ENCODE peak calls at places on chromosomes 2 and 18, in six cellular contexts. D is AG10803, L is A549, M is epithelial cell of esophagus, F is foreskin fibroblast, X is tibial artery. R is an unnamed sample.

GRCh38 chr2:189982777-189983394 is 79.6 kb downstream of the MSTN start:
- DNase-seq in D (no peak), L (peak; percentile 8), M (peak; percentile 3), F (peak; percentile 6), X (no peak), R (no peak)

GRCh38 chr2:132984731-132985130 is 314.7 kb upstream of the LYPD1 start:
- DNase-seq in D (no peak), L (no peak), M (no peak), F (no peak), X (no peak), R (no peak)

GRCh38 chr18:69402219-69402989 is 1.7 kb downstream of the DOK6 start:
- DNase-seq in D (no peak), L (no peak), M (no peak), F (peak; percentile 8), X (no peak), R (no peak)

GRCh38 chr18:9494778-9495302 is 19.5 kb downstream of the RALBP1 start:
- DNase-seq in D (no peak), L (no peak), M (no peak), F (no peak), X (no peak), R (no peak)

GRCh38 chr18:44747157-44747556 is 66.5 kb downstream of the SETBP1 start:
- DNase-seq in D (no peak), L (no peak), M (no peak), F (no peak), X (no peak), R (no peak)

GRCh38 chr18:58785171-58785805 is 79.4 kb upstream of the ZNF532 start:
- DNase-seq in D (peak; percentile 87), L (peak; percentile 61), M (peak; percentile 99), F (peak; percentile 87), X (no peak), R (no peak)

GRCh38 chr2:205885492-205886099 is 200.4 kb downstream of the INO80D start:
- DNase-seq in D (peak; percentile 76), L (peak; percentile 64), M (peak; percentile 76), F (peak; percentile 83), X (peak; percentile 79), R (peak; percentile 48)

GRCh38 chr18:39863916-39864315 is 2091.1 kb upstream of the PIK3C3 start:
- DNase-seq in D (no peak), L (no peak), M (no peak), F (no peak), X (no peak), R (no peak)

GRCh38 chr2:135985826-135986393 is 484 bp upstream of the DARS1 start:
- DNase-seq in D (no peak), L (peak; percentile 12), M (no peak), F (no peak), X (no peak), R (no peak)

GRCh38 chr2:159290289-159290907 is 3.9 kb upstream of the WDSUB1 start:
- DNase-seq in D (peak; percentile 92), L (peak; percentile 38), M (peak; percentile 93), F (peak; percentile 96), X (no peak), R (no peak)

GRCh38 chr2:178331474-178332431 is 119.2 kb downstream of the PRKRA start:
- DNase-seq in D (peak; percentile 3), L (no peak), M (peak; percentile 96), F (no peak), X (no peak), R (no peak)

GRCh38 chr2:46275995-46276394 is 21.2 kb upstream of the EPAS1 start:
- DNase-seq in D (no peak), L (no peak), M (no peak), F (no peak), X (peak; percentile 75), R (no peak)

GRCh38 chr2:189127756-189128155 is 51.8 kb downstream of the COL5A2 start:
- DNase-seq in D (no peak), L (no peak), M (no peak), F (no peak), X (no peak), R (no peak)

GRCh38 chr2:196783431-196784094 is 15.9 kb downstream of the GTF3C3 start:
- DNase-seq in D (peak; percentile 49), L (no peak), M (peak; percentile 79), F (peak; percentile 81), X (no peak), R (no peak)

GRCh38 chr2:239204876-239205468 is 195.8 kb downstream of the HDAC4 start:
- DNase-seq in D (no peak), L (no peak), M (no peak), F (no peak), X (peak; percentile 48), R (no peak)

GRCh38 chr2:161946489-161947107 is 127.4 kb downstream of the DPP4 start:
- DNase-seq in D (peak; percentile 29), L (no peak), M (peak; percentile 34), F (peak; percentile 54), X (no peak), R (no peak)

GRCh38 chr2:8378016-8378810 is 303.6 kb upstream of the ID2 start:
- DNase-seq in D (no peak), L (no peak), M (no peak), F (no peak), X (no peak), R (no peak)

GRCh38 chr2:121570036-121570664 is 39.5 kb downstream of the RNU4ATAC start:
- DNase-seq in D (no peak), L (no peak), M (no peak), F (no peak), X (no peak), R (no peak)

GRCh38 chr2:120511546-120512320 is 165.8 kb downstream of the INHBB start:
- DNase-seq in D (no peak), L (no peak), M (no peak), F (no peak), X (no peak), R (no peak)

GRCh38 chr2:238202326-238203103 is 980 bp downstream of the ILKAP start:
- DNase-seq in D (peak; percentile 26), L (peak; percentile 21), M (peak; percentile 22), F (peak; percentile 40), X (no peak), R (no peak)

GRCh38 chr2:210630904-210631560 is 74.6 kb downstream of the CPS1 start:
- DNase-seq in D (no peak), L (no peak), M (no peak), F (no peak), X (no peak), R (no peak)

GRCh38 chr2:33086400-33087015 is 139.8 kb downstream of the LTBP1 start:
- DNase-seq in D (no peak), L (no peak), M (peak; percentile 31), F (peak; percentile 45), X (no peak), R (no peak)

GRCh38 chr18:80249217-80250093 is 2.1 kb upstream of the PARD6G start:
- DNase-seq in D (peak; percentile 29), L (no peak), M (peak; percentile 100), F (peak; percentile 21), X (no peak), R (no peak)

GRCh38 chr2:219002395-219003266 is 9.4 kb upstream of the CRYBA2 start:
- DNase-seq in D (no peak), L (peak; percentile 93), M (peak; percentile 62), F (peak; percentile 34), X (no peak), R (peak; percentile 72)

GRCh38 chr2:219001100-219001576 is 7.9 kb upstream of the CRYBA2 start:
- DNase-seq in D (no peak), L (no peak), M (no peak), F (no peak), X (no peak), R (no peak)

GRCh38 chr2:219003979-219004378 is 10.8 kb upstream of the CRYBA2 start:
- DNase-seq in D (no peak), L (no peak), M (no peak), F (no peak), X (no peak), R (no peak)

GRCh38 chr2:219001577-219002394 is 8.6 kb upstream of the CRYBA2 start:
- DNase-seq in D (no peak), L (no peak), M (peak; percentile 83), F (no peak), X (no peak), R (no peak)

GRCh38 chr2:219003267-219003634 is 10.0 kb upstream of the CRYBA2 start:
- DNase-seq in D (no peak), L (no peak), M (no peak), F (no peak), X (no peak), R (no peak)
- TF ChIP-seq CTCF in D (no peak), L (no peak), M (no peak), F (no peak), X (no peak), R (peak; percentile 33)

DNA sequence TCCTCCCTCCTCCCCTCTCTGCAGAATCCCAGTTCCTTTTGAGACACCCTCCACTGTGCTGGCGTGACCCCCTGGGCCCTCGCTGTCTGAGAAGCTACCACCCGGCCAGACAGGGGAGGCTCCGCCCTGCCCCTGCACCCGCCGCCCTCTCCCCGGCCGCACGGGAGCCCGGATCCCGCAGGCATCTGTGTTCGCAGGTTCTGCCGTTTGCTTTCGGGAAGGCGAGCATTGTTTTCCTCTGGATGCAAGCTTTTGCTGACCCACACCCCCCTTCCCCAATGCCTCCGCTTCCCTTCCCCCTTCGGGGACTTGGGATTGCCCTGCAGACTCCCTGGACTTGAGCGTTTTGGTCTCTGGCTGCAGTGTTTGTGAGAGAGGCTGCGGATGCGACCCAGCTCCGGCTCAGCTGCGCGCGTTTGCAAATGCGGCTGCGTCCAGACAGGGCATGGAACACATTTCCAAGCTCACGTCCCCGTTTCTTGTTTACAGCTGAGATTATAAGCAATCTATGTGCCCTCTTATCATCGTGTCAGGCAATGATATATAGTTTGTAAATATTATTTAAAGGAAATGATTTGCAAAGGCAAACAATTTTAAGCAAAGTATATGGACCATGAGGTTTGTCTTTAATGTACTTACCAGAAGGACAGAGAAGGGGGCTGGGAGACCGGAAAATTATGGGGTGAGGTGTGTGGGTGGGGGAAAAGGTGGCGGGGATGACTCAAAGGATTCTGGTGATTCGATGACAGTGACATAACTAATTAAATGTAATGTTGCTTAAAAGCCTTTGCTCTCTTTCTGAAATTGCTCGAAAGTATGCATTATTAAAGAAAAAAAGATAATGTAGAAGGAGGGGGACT is 631.8 kb downstream of the NYAP2 start:
- DNase-seq in D (peak; percentile 59), L (peak; percentile 67), M (peak; percentile 50), F (peak; percentile 85), X (peak; percentile 71), R (peak; percentile 68)
- TF ChIP-seq CTCF in D (no peak), L (no peak), M (no peak), F (no peak), X (no peak), R (no peak)

GRCh38 chr2:74415762-74416395 is 5.5 kb downstream of the C2orf81 start:
- DNase-seq in D (no peak), L (no peak), M (no peak), F (no peak), X (no peak), R (no peak)

GRCh38 chr2:74416721-74417120 is 4.7 kb downstream of the C2orf81 start:
- DNase-seq in D (no peak), L (no peak), M (no peak), F (no peak), X (no peak), R (no peak)

GRCh38 chr2:74414475-74414874 is 6.9 kb downstream of the C2orf81 start:
- DNase-seq in D (no peak), L (no peak), M (no peak), F (no peak), X (no peak), R (no peak)

GRCh38 chr2:74413001-74413698 is 8.3 kb downstream of the C2orf81 start:
- DNase-seq in D (no peak), L (no peak), M (no peak), F (no peak), X (no peak), R (no peak)

GRCh38 chr2:74414913-74415761 is 6.3 kb downstream of the C2orf81 start:
- DNase-seq in D (peak; percentile 34), L (no peak), M (no peak), F (peak; percentile 63), X (peak; percentile 77), R (no peak)
- TF ChIP-seq CTCF in D (no peak), L (no peak), M (no peak), F (peak; percentile 29), X (peak; percentile 15), R (no peak)

GRCh38 chr2:192029089-192029488 is 165.6 kb downstream of the TMEFF2 start:
- DNase-seq in D (no peak), L (no peak), M (peak; percentile 69), F (no peak), X (no peak), R (no peak)
- TF ChIP-seq CTCF in D (peak; percentile 16), L (no peak), M (peak; percentile 62), F (peak; percentile 19), X (no peak), R (no peak)

R was measured in mesothelial cell of epicardium.